ENCODE peak calls at places on chromosome 6, in eight cellular contexts. One of them, this sample, is unnamed.

GRCh38 chr6:131216277-131216676 is 81.0 kb downstream of the AKAP7 start:
- DNase-seq in coronary artery: no peak
- DNase-seq in tibial artery: no peak
- DNase-seq in Peyer's patch: no peak
- DNase-seq in body of pancreas: no peak
- DNase-seq in AG04450: no peak
- DNase-seq in astrocyte: peak
- DNase-seq in HL-60: no peak
- DNase-seq in this sample: no peak

GRCh38 chr6:81838031-81838430 is 85.5 kb upstream of the TENT5A start:
- DNase-seq in coronary artery: no peak
- DNase-seq in astrocyte: peak
- DNase-seq in Peyer's patch: no peak
- DNase-seq in tibial artery: no peak
- DNase-seq in body of pancreas: no peak
- DNase-seq in AG04450: no peak
- DNase-seq in HL-60: no peak
- DNase-seq in this sample: no peak

GRCh38 chr6:71134929-71135642 is 153.5 kb upstream of the OGFRL1 start:
- DNase-seq in astrocyte: no peak
- DNase-seq in HL-60: no peak
- DNase-seq in body of pancreas: no peak
- DNase-seq in AG04450: no peak
- DNase-seq in Peyer's patch: no peak
- DNase-seq in tibial artery: no peak
- DNase-seq in coronary artery: no peak
- DNase-seq in this sample: no peak

GRCh38 chr6:136656121-136656520 is 105.9 kb upstream of the MAP7 start:
- DNase-seq in AG04450: no peak
- DNase-seq in astrocyte: peak
- DNase-seq in body of pancreas: no peak
- DNase-seq in HL-60: no peak
- DNase-seq in Peyer's patch: no peak
- DNase-seq in coronary artery: no peak
- DNase-seq in tibial artery: no peak
- DNase-seq in this sample: no peak

GRCh38 chr6:82022614-82023102 is 224.9 kb downstream of the IBTK start:
- DNase-seq in AG04450: peak
- DNase-seq in tibial artery: no peak
- DNase-seq in astrocyte: peak
- DNase-seq in Peyer's patch: no peak
- DNase-seq in HL-60: no peak
- DNase-seq in body of pancreas: no peak
- DNase-seq in coronary artery: no peak
- DNase-seq in this sample: no peak

GRCh38 chr6:85132091-85132490 is 317.8 kb upstream of the NT5E start:
- DNase-seq in body of pancreas: no peak
- DNase-seq in Peyer's patch: no peak
- DNase-seq in astrocyte: no peak
- DNase-seq in AG04450: no peak
- DNase-seq in tibial artery: no peak
- DNase-seq in coronary artery: no peak
- DNase-seq in HL-60: no peak
- DNase-seq in this sample: no peak

GRCh38 chr6:42045538-42046460 is 4.5 kb upstream of the TAF8 start:
- DNase-seq in Peyer's patch: peak
- DNase-seq in body of pancreas: peak
- DNase-seq in tibial artery: peak
- DNase-seq in coronary artery: peak
- DNase-seq in astrocyte: peak
- DNase-seq in HL-60: no peak
- DNase-seq in AG04450: no peak
- DNase-seq in this sample: peak

GRCh38 chr6:113078791-113079190 is 731.7 kb downstream of the RFPL4B start:
- DNase-seq in AG04450: no peak
- DNase-seq in Peyer's patch: no peak
- DNase-seq in coronary artery: no peak
- DNase-seq in astrocyte: no peak
- DNase-seq in tibial artery: no peak
- DNase-seq in HL-60: no peak
- DNase-seq in body of pancreas: no peak
- DNase-seq in this sample: no peak

GRCh38 chr6:14502551-14502950 is 385.0 kb downstream of the CD83 start:
- DNase-seq in tibial artery: no peak
- DNase-seq in Peyer's patch: peak
- DNase-seq in body of pancreas: no peak
- DNase-seq in AG04450: no peak
- DNase-seq in HL-60: no peak
- DNase-seq in coronary artery: no peak
- DNase-seq in astrocyte: peak
- DNase-seq in this sample: no peak

GRCh38 chr6:54074591-54075195 is 36.5 kb upstream of the MLIP start:
- DNase-seq in tibial artery: no peak
- DNase-seq in Peyer's patch: no peak
- DNase-seq in HL-60: no peak
- DNase-seq in body of pancreas: no peak
- DNase-seq in astrocyte: no peak
- DNase-seq in coronary artery: no peak
- DNase-seq in AG04450: no peak
- DNase-seq in this sample: no peak

GRCh38 chr6:33749401-33749800 is 2.7 kb upstream of the IP6K3 start:
- DNase-seq in Peyer's patch: no peak
- DNase-seq in AG04450: no peak
- DNase-seq in tibial artery: no peak
- DNase-seq in HL-60: no peak
- DNase-seq in body of pancreas: no peak
- DNase-seq in astrocyte: no peak
- DNase-seq in coronary artery: no peak
- DNase-seq in this sample: no peak

GRCh38 chr6:30555428-30556005 is 772 bp downstream of the GNL1 start:
- DNase-seq in AG04450: no peak
- DNase-seq in Peyer's patch: peak
- DNase-seq in tibial artery: peak
- DNase-seq in HL-60: no peak
- DNase-seq in coronary artery: peak
- DNase-seq in body of pancreas: peak
- DNase-seq in astrocyte: peak
- DNase-seq in this sample: peak

GRCh38 chr6:143368426-143368825 is 82.1 kb downstream of the ADAT2 start:
- DNase-seq in AG04450: peak
- DNase-seq in coronary artery: no peak
- DNase-seq in tibial artery: no peak
- DNase-seq in body of pancreas: no peak
- DNase-seq in HL-60: peak
- DNase-seq in Peyer's patch: no peak
- DNase-seq in astrocyte: peak
- DNase-seq in this sample: no peak

GRCh38 chr6:129730477-129731165 is 20.6 kb upstream of the ARHGAP18 start:
- DNase-seq in tibial artery: no peak
- DNase-seq in Peyer's patch: no peak
- DNase-seq in HL-60: no peak
- DNase-seq in body of pancreas: peak
- DNase-seq in coronary artery: no peak
- DNase-seq in AG04450: no peak
- DNase-seq in astrocyte: no peak
- DNase-seq in this sample: no peak

GRCh38 chr6:24855389-24856245 is 56.9 kb upstream of the ARMH2 start:
- DNase-seq in HL-60: peak
- DNase-seq in coronary artery: no peak
- DNase-seq in tibial artery: peak
- DNase-seq in AG04450: peak
- DNase-seq in astrocyte: peak
- DNase-seq in body of pancreas: peak
- DNase-seq in Peyer's patch: no peak
- DNase-seq in this sample: no peak

GRCh38 chr6:398558-399078 is 7.1 kb downstream of the IRF4 start:
- DNase-seq in HL-60: no peak
- DNase-seq in body of pancreas: no peak
- DNase-seq in AG04450: no peak
- DNase-seq in tibial artery: no peak
- DNase-seq in astrocyte: no peak
- DNase-seq in Peyer's patch: no peak
- DNase-seq in coronary artery: peak
- DNase-seq in this sample: no peak

GRCh38 chr6:72553531-72554202 is 68.2 kb upstream of the KCNQ5 start:
- DNase-seq in HL-60: no peak
- DNase-seq in Peyer's patch: no peak
- DNase-seq in astrocyte: peak
- DNase-seq in AG04450: peak
- DNase-seq in coronary artery: no peak
- DNase-seq in tibial artery: no peak
- DNase-seq in body of pancreas: no peak
- DNase-seq in this sample: no peak

GRCh38 chr6:163956571-163957407 is 542.3 kb downstream of the QKI start:
- DNase-seq in body of pancreas: peak
- DNase-seq in coronary artery: no peak
- DNase-seq in tibial artery: peak
- DNase-seq in HL-60: peak
- DNase-seq in astrocyte: peak
- DNase-seq in Peyer's patch: no peak
- DNase-seq in AG04450: peak
- DNase-seq in this sample: peak

GRCh38 chr6:74087898-74088297 is 391.9 kb downstream of the CD109 start:
- DNase-seq in body of pancreas: no peak
- DNase-seq in Peyer's patch: no peak
- DNase-seq in coronary artery: no peak
- DNase-seq in tibial artery: no peak
- DNase-seq in HL-60: no peak
- DNase-seq in AG04450: peak
- DNase-seq in astrocyte: no peak
- DNase-seq in this sample: no peak

GRCh38 chr6:80105972-80106417 is 476 bp upstream of the BCKDHB start:
- DNase-seq in astrocyte: no peak
- DNase-seq in Peyer's patch: no peak
- DNase-seq in AG04450: no peak
- DNase-seq in body of pancreas: no peak
- DNase-seq in HL-60: no peak
- DNase-seq in tibial artery: no peak
- DNase-seq in coronary artery: no peak
- DNase-seq in this sample: no peak

GRCh38 chr6:80104520-80104919 is 2.0 kb upstream of the BCKDHB start:
- DNase-seq in AG04450: no peak
- DNase-seq in coronary artery: no peak
- DNase-seq in Peyer's patch: no peak
- DNase-seq in HL-60: no peak
- DNase-seq in tibial artery: no peak
- DNase-seq in body of pancreas: no peak
- DNase-seq in astrocyte: no peak
- DNase-seq in this sample: no peak

GRCh38 chr6:80106418-80107235 is at the start of gene BCKDHB:
- DNase-seq in tibial artery: peak
- DNase-seq in HL-60: peak
- DNase-seq in astrocyte: peak
- DNase-seq in body of pancreas: peak
- DNase-seq in coronary artery: peak
- DNase-seq in AG04450: peak
- DNase-seq in Peyer's patch: peak
- DNase-seq in this sample: peak
- TF ChIP-seq CTCF in tibial artery: no peak
- TF ChIP-seq CTCF in HL-60: no peak
- TF ChIP-seq CTCF in astrocyte: no peak
- TF ChIP-seq CTCF in body of pancreas: peak
- TF ChIP-seq CTCF in coronary artery: no peak
- TF ChIP-seq CTCF in AG04450: no peak
- TF ChIP-seq CTCF in Peyer's patch: no peak
- TF ChIP-seq CTCF in this sample: no peak

GRCh38 chr6:138476116-138476515 is 23.2 kb downstream of the NHSL1 start:
- DNase-seq in HL-60: no peak
- DNase-seq in coronary artery: no peak
- DNase-seq in body of pancreas: no peak
- DNase-seq in Peyer's patch: no peak
- DNase-seq in tibial artery: no peak
- DNase-seq in astrocyte: no peak
- DNase-seq in AG04450: no peak
- DNase-seq in this sample: no peak

GRCh38 chr6:138473144-138473543 is 26.1 kb downstream of the NHSL1 start:
- DNase-seq in tibial artery: no peak
- DNase-seq in coronary artery: no peak
- DNase-seq in Peyer's patch: no peak
- DNase-seq in HL-60: no peak
- DNase-seq in astrocyte: no peak
- DNase-seq in body of pancreas: no peak
- DNase-seq in AG04450: no peak
- DNase-seq in this sample: no peak

GRCh38 chr6:138482816-138483215 is 16.5 kb downstream of the NHSL1 start:
- DNase-seq in HL-60: no peak
- DNase-seq in Peyer's patch: no peak
- DNase-seq in coronary artery: no peak
- DNase-seq in AG04450: no peak
- DNase-seq in tibial artery: no peak
- DNase-seq in astrocyte: no peak
- DNase-seq in body of pancreas: no peak
- DNase-seq in this sample: no peak

GRCh38 chr6:138480279-138480949 is 18.9 kb downstream of the NHSL1 start:
- DNase-seq in coronary artery: no peak
- DNase-seq in HL-60: no peak
- DNase-seq in AG04450: no peak
- DNase-seq in body of pancreas: no peak
- DNase-seq in astrocyte: no peak
- DNase-seq in tibial artery: no peak
- DNase-seq in Peyer's patch: no peak
- DNase-seq in this sample: no peak

GRCh38 chr6:138477913-138478539 is 21.3 kb downstream of the NHSL1 start:
- DNase-seq in body of pancreas: no peak
- DNase-seq in Peyer's patch: peak
- DNase-seq in tibial artery: no peak
- DNase-seq in HL-60: no peak
- DNase-seq in astrocyte: no peak
- DNase-seq in coronary artery: no peak
- DNase-seq in AG04450: no peak
- DNase-seq in this sample: no peak
- H3K27ac ChIP-seq in body of pancreas: peak
- H3K27ac ChIP-seq in Peyer's patch: no peak
- H3K27ac ChIP-seq in tibial artery: no peak
- H3K27ac ChIP-seq in HL-60: no peak
- H3K27ac ChIP-seq in astrocyte: no peak
- H3K27ac ChIP-seq in coronary artery: no peak
- H3K27ac ChIP-seq in AG04450: no peak
- H3K27ac ChIP-seq in this sample: no peak

GRCh38 chr6:50815436-50816114 is 3.1 kb upstream of the TFAP2B start:
- DNase-seq in coronary artery: no peak
- DNase-seq in body of pancreas: no peak
- DNase-seq in HL-60: no peak
- DNase-seq in tibial artery: no peak
- DNase-seq in Peyer's patch: no peak
- DNase-seq in astrocyte: no peak
- DNase-seq in AG04450: no peak
- DNase-seq in this sample: no peak
- TF ChIP-seq CTCF in coronary artery: no peak
- TF ChIP-seq CTCF in body of pancreas: peak
- TF ChIP-seq CTCF in HL-60: peak
- TF ChIP-seq CTCF in tibial artery: no peak
- TF ChIP-seq CTCF in Peyer's patch: no peak
- TF ChIP-seq CTCF in astrocyte: peak
- TF ChIP-seq CTCF in AG04450: peak
- TF ChIP-seq CTCF in this sample: no peak

GRCh38 chr6:6659600-6660327 is 71.2 kb downstream of the LY86 start:
- DNase-seq in HL-60: peak
- DNase-seq in Peyer's patch: no peak
- DNase-seq in astrocyte: no peak
- DNase-seq in body of pancreas: no peak
- DNase-seq in AG04450: no peak
- DNase-seq in coronary artery: no peak
- DNase-seq in tibial artery: peak
- DNase-seq in this sample: no peak
- H3K27ac ChIP-seq in HL-60: peak
- H3K27ac ChIP-seq in Peyer's patch: peak
- H3K27ac ChIP-seq in astrocyte: no peak
- H3K27ac ChIP-seq in body of pancreas: no peak
- H3K27ac ChIP-seq in AG04450: no peak
- H3K27ac ChIP-seq in coronary artery: no peak
- H3K27ac ChIP-seq in tibial artery: no peak
- H3K27ac ChIP-seq in this sample: peak

GRCh38 chr6:157981395-157982296 is at the start of gene SYNJ2:
- DNase-seq in Peyer's patch: peak
- DNase-seq in astrocyte: peak
- DNase-seq in body of pancreas: peak
- DNase-seq in coronary artery: peak
- DNase-seq in HL-60: peak
- DNase-seq in tibial artery: peak
- DNase-seq in AG04450: peak
- DNase-seq in this sample: peak
- TF ChIP-seq CTCF in Peyer's patch: peak
- TF ChIP-seq CTCF in astrocyte: no peak
- TF ChIP-seq CTCF in body of pancreas: peak
- TF ChIP-seq CTCF in coronary artery: peak
- TF ChIP-seq CTCF in HL-60: no peak
- TF ChIP-seq CTCF in tibial artery: peak
- TF ChIP-seq CTCF in AG04450: peak
- TF ChIP-seq CTCF in this sample: peak

This sample was measured in left lung.